ENCODE peak calls at places on chromosomes 13 and 19, in seven cellular contexts. W is heart right ventricle, Z is PC-9, E is body of pancreas, M is uterus, X is cardiac muscle cell, R is IMR-90. C is an unnamed sample.

GRCh38 chr13:43354147-43354945 is 331.0 kb downstream of the DNAJC15 start:
- DNase-seq in R (no peak), W (no peak), X (no peak), E (no peak), Z (no peak), M (no peak), C (no peak)

GRCh38 chr13:33204130-33204927 is 81.2 kb downstream of the STARD13 start:
- DNase-seq in E (peak; percentile 84), Z (no peak), R (peak; percentile 90), W (peak; percentile 50), X (peak; percentile 95), M (peak; percentile 86), C (peak; percentile 36)

GRCh38 chr13:27952931-27953670 is 16.0 kb downstream of the CDX2 start:
- DNase-seq in Z (no peak), W (no peak), X (no peak), R (no peak), E (peak; percentile 80), M (no peak), C (no peak)

GRCh38 chr19:5292843-5293606 is 47.6 kb downstream of the PTPRS start:
- DNase-seq in X (peak; percentile 74), M (peak; percentile 76), R (peak; percentile 65), Z (peak; percentile 50), W (peak; percentile 74), E (peak; percentile 66), C (peak; percentile 34)

GRCh38 chr19:12880551-12881171 is 588 bp downstream of the DNASE2 start:
- DNase-seq in E (peak; percentile 50), Z (no peak), X (peak; percentile 41), R (peak; percentile 6), W (peak; percentile 42), M (no peak), C (peak; percentile 37)

GRCh38 chr13:51806571-51806970 is 2.6 kb upstream of the DHRS12 start:
- DNase-seq in E (peak; percentile 77), X (peak; percentile 34), Z (no peak), W (no peak), R (peak; percentile 34), M (no peak), C (no peak)

GRCh38 chr19:18119243-18120105 is 21.9 kb downstream of the MAST3 start:
- DNase-seq in Z (no peak), R (no peak), M (no peak), X (no peak), E (no peak), W (no peak), C (no peak)

GRCh38 chr13:68697551-68697950 is 1410.1 kb upstream of the ATXN8OS start:
- DNase-seq in X (no peak), R (no peak), E (no peak), M (no peak), W (no peak), Z (no peak), C (no peak)

GRCh38 chr19:45640849-45641273 is 1.7 kb upstream of the EML2 start:
- DNase-seq in W (peak; percentile 23), X (no peak), M (no peak), R (no peak), Z (no peak), E (peak; percentile 58), C (no peak)

GRCh38 chr19:57803265-57803593 is 11.5 kb downstream of the ZNF552 start:
- DNase-seq in W (no peak), M (no peak), X (no peak), E (no peak), Z (no peak), R (no peak), C (no peak)

GRCh38 chr13:38763446-38764381 is 76.8 kb downstream of the FREM2 start:
- DNase-seq in Z (no peak), M (no peak), X (peak; percentile 66), E (peak; percentile 37), W (no peak), R (peak; percentile 33), C (no peak)

GRCh38 chr19:14081797-14082674 is 3.5 kb downstream of the C19orf67 start:
- DNase-seq in R (peak; percentile 27), E (peak; percentile 62), X (no peak), Z (no peak), M (no peak), W (peak; percentile 59), C (no peak)

DNA sequence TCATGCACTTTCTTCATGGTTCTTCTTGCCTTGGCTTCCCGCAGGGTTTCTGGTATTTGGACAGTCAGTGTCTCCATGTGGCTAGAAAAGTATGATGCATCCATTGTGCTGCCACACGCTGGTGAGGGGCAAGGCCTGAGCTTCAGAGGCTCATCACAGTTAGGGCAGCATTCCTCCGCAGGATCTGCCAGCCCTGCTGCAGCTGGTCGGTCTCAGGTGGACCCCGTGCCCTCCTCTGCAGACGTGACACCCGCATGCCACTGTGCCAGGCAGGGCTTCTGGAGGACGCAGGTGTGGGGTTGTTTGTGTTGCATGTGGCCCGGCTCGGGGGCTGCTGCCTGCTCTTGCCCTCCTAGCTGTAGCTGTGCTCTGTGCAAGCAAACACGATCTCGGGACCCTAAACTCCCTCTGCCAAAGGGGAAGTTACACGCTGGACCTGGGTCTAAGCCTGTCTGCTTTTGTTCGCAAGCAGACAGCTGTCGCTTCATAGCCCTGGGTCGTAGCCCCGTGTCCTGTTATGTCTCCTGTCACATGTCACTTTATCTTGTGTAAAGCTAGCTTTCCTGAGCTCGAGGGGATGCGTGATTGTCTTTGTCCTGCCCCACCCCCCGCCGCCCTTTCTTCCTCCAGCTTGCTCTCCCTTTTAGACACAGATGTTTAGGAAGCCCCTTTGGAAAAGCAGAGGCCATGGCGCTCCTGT is 45.3 kb downstream of the SLC7A9 start:
- DNase-seq in X (no peak), E (no peak), R (no peak), W (no peak), Z (no peak), M (no peak), C (no peak)
- TF ChIP-seq CTCF in X (no peak), E (no peak), R (no peak), W (no peak), Z (no peak), M (no peak), C (no peak)

DNA sequence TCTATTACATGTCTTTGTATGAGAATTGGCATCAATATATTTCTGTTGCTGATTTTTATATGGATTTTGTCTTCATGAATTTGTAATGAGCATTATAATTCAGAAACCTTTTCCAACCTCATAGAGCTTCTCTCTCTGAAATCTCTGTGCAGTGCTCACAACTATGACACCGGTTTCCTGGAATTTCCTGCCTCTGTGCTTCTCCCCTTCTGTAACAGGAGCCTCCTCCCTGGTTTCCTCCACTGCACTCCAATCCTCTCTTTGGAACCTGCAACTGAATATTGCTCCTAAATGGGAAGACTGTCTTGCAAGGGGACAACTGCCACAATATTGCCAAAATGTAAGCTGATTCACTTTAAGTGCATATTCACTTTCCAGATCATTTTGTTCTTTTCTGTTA is 1147.9 kb downstream of the UQCRFS1 start:
- DNase-seq in M (no peak), X (no peak), W (no peak), Z (no peak), R (no peak), E (no peak), C (no peak)
- H3K36me3 ChIP-seq in M (no peaks in the 10 kb centered on the region), X (no peaks in the 10 kb centered on the region), W (no peaks in the 10 kb centered on the region), Z (no peaks in the 10 kb centered on the region), R (no peaks in the 10 kb centered on the region), E (no peaks in the 10 kb centered on the region), C (no peaks in the 10 kb centered on the region)

GRCh38 chr19:49677901-49678674 is 1.0 kb downstream of the PRMT1 start:
- DNase-seq in M (peak; percentile 75), R (peak; percentile 62), E (peak; percentile 76), W (peak; percentile 72), X (peak; percentile 67), Z (peak; percentile 75), C (peak; percentile 41)

GRCh38 chr19:49678970-49679831 is 2.1 kb downstream of the PRMT1 start:
- DNase-seq in Z (no peak), E (no peak), M (no peak), W (no peak), R (no peak), X (no peak), C (peak; percentile 79)

GRCh38 chr19:49680473-49681351 is 3.6 kb downstream of the PRMT1 start:
- DNase-seq in W (peak; percentile 95), X (peak; percentile 91), M (peak; percentile 94), Z (peak; percentile 85), R (peak; percentile 78), E (peak; percentile 93), C (peak; percentile 88)

GRCh38 chr19:49681830-49682229 is 4.8 kb downstream of the PRMT1 start:
- DNase-seq in Z (no peak), R (no peak), X (no peak), W (no peak), E (no peak), M (no peak), C (no peak)

DNA sequence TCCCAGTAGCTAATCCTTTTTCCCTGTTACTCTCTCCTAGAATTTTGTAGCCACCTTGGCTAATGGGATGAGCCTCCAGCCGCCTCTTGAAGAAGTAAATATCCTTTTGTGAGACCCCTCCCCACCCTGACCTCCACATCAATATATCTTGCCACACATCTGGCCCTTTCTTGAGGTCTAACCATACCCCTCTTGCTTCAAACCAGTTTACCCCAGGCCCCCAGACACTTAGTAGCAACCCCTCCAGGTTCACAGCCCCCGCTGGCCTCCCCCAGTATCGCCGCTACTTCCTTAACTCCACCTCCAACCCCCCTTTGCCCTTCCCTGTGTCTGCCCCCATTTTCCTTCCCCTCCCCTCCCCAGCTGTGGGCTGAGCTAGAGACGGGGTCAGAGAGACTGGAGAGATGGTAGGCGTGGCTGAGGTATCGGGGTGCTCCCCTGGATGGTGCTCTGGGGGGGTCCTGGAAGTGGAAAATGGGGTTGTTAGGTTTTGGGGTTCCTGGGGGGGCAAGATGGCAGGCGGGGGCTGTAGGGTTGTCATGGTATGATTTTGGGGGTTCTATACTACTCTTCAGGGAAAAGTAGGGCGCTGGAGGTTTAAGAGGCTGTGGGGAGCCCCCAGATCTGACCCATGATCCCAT is 2.9 kb downstream of the PRMT1 start:
- DNase-seq in R (no peak), Z (no peak), M (no peak), E (no peak), X (no peak), W (no peak), C (no peak)
- H3K4me3 ChIP-seq in R (no peak overlapping the region), Z (no peak overlapping the region), M (peak overlapping the region; percentile 8), E (no peak overlapping the region), X (no peak overlapping the region), W (peak overlapping the region; percentile 38), C (peak overlapping the region; percentile 29)

GRCh38 chr19:44303976-44304568 is 753 bp downstream of the ZNF235 start:
- DNase-seq in E (no peak), X (no peak), W (no peak), M (no peak), Z (peak; percentile 6), R (peak; percentile 3), C (no peak)
- TF ChIP-seq CTCF in E (no peak), X (no peak), W (no peak), M (no peak), Z (no peak), R (no peak), C (no peak)

GRCh38 chr19:56377105-56377924 is 16.0 kb downstream of the ZNF582 start:
- DNase-seq in M (no peak), R (no peak), Z (no peak), E (no peak), W (no peak), X (no peak), C (no peak)
- H3K36me3 ChIP-seq in M (no peaks in the 10 kb centered on the region), R (peaks cover 38% of the 10 kb centered on the region), Z (no peaks in the 10 kb centered on the region), E (peaks cover 15% of the 10 kb centered on the region), W (peaks cover 8% of the 10 kb centered on the region), X (peaks cover 58% of the 10 kb centered on the region), C (peaks cover 32% of the 10 kb centered on the region)

C was measured in gastrocnemius medialis.